ENCODE peak calls at places on chromosomes 2 and 18, in seven cellular contexts. A is GM06990, W is AG09319, D is heart left ventricle, N is breast epithelium, Z is fibroblast of mammary gland, X is Calu3. S is an unnamed sample.

GRCh38 chr2:191749181-191749540 is 71.2 kb downstream of the NABP1 start:
- DNase-seq in A (no peak), W (no peak), D (no peak), N (no peak), Z (no peak), X (no peak), S (no peak)

GRCh38 chr2:118932949-118933348 is 9.0 kb upstream of the MARCO start:
- DNase-seq in A (no peak), W (no peak), D (no peak), N (no peak), Z (no peak), X (no peak), S (no peak)

GRCh38 chr18:74488354-74488753 is 7.8 kb upstream of the CNDP2 start:
- DNase-seq in A (no peak), W (no peak), D (no peak), N (no peak), Z (no peak), X (no peak), S (no peak)

GRCh38 chr2:12606472-12607000 is 110.2 kb upstream of the TRIB2 start:
- DNase-seq in A (no peak), W (no peak), D (no peak), N (no peak), Z (peak), X (no peak), S (no peak)

GRCh38 chr2:187364696-187365095 is 83.4 kb downstream of the CALCRL start:
- DNase-seq in A (no peak), W (no peak), D (no peak), N (no peak), Z (no peak), X (no peak), S (no peak)

GRCh38 chr2:111930875-111931274 is 32.5 kb downstream of the MERTK start:
- DNase-seq in A (no peak), W (peak), D (no peak), N (no peak), Z (peak), X (no peak), S (no peak)

GRCh38 chr2:173754169-173754568 is 211.0 kb downstream of the SP3 start:
- DNase-seq in A (no peak), W (no peak), D (no peak), N (no peak), Z (no peak), X (no peak), S (no peak)

GRCh38 chr2:10229462-10230099 is 73.1 kb upstream of the HPCAL1 start:
- DNase-seq in A (no peak), W (no peak), D (no peak), N (no peak), Z (no peak), X (no peak), S (no peak)

GRCh38 chr2:226611944-226612318 is 187.7 kb downstream of the IRS1 start:
- DNase-seq in A (no peak), W (no peak), D (no peak), N (no peak), Z (peak), X (no peak), S (no peak)

GRCh38 chr18:48913201-48913600 is 37.6 kb downstream of the SMAD7 start:
- DNase-seq in A (no peak), W (no peak), D (no peak), N (no peak), Z (no peak), X (peak), S (no peak)
- TF ChIP-seq CTCF in A (peak), W (no peak), D (no peak), N (no peak), Z (no peak), X (peak), S (no peak)

GRCh38 chr2:24680196-24680595 is 113.0 kb downstream of the PTRHD1 start:
- DNase-seq in A (no peak), W (no peak), D (no peak), N (no peak), Z (no peak), X (no peak), S (no peak)
- TF ChIP-seq CTCF in A (no peak), W (no peak), D (no peak), N (no peak), Z (no peak), X (no peak), S (no peak)

DNA sequence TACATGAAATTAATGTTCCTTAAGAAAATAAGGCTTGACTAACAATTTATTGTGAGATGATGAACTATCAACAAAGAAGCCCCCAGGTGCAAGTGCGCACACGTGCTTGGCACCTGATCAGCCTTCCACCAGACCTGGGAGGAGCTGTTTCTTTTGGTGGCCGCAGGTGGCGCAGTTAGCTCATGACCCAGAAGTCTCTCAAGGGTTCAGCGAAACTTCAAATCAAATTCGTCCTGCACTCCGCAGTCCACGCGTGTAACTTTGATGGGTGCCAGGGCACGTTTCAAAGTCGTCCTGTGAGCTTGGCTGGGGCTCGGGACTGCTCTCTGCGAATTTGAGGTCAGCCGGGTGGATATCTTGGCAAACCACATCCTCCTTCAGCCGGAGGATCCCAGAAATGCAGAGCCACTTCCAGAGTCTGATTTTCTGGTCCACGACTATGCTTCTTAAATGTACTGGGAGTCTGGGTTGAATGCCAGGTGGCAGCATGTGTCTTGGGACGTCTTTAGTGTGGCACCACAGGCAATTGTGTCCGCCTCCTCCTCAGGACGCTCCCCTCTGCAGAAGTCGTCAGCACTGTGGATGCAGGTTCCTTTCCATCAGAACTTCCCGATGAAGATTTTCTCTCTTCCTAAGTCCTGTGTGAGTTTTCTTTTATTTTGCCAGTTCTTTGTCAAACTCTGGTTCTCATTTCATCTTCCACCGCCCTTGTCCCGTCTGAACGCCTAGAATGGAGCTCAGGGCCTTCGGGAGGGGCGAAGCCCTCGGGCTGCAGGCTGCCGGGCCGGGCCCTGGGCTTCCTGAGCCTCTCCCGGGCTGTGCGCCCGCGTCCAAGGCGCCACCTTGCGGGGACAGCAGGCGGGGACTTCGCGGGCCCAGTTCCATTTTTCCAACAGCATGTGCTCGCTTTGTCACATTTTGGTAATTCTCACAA is 61.3 kb upstream of the RAPGEF4 start:
- DNase-seq in A (peak), W (no peak), D (peak), N (no peak), Z (peak), X (no peak), S (no peak)
- TF ChIP-seq CTCF in A (peak), W (peak), D (peak), N (no peak), Z (peak), X (no peak), S (peak)

GRCh38 chr18:49398331-49398730 is 62.1 kb downstream of the DYM start:
- DNase-seq in A (no peak), W (no peak), D (no peak), N (no peak), Z (no peak), X (no peak), S (no peak)
- TF ChIP-seq CTCF in A (no peak), W (no peak), D (no peak), N (no peak), Z (no peak), X (no peak), S (no peak)

DNA sequence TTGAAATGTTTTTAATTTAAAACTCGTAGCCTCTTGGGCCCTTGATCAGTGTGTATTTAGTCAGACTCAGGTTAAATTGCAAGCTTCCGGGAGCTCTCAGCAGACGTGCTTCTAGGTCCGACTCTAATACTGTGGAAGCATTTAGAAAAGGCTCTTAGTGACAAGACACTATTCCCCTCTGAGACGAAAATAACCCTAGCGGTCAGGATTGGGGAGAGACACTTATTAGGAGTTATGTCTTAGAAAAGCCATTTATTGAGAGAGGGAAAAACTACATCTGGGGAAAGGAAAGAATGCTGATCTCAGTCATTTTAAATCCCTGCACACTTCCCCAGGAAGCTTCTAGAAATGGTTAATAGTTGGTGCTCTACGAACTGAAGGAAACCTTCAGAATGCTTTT is 110.5 kb upstream of the NCK2 start:
- DNase-seq in A (no peak), W (no peak), D (no peak), N (no peak), Z (no peak), X (no peak), S (no peak)
- TF ChIP-seq CTCF in A (no peak), W (no peak), D (no peak), N (no peak), Z (no peak), X (no peak), S (no peak)

GRCh38 chr2:231925303-231926179 is 655 bp downstream of the NPPC start:
- DNase-seq in A (peak), W (peak), D (peak), N (peak), Z (peak), X (peak), S (peak)

GRCh38 chr2:231926761-231927565 is 767 bp upstream of the NPPC start:
- DNase-seq in A (no peak), W (no peak), D (no peak), N (peak), Z (no peak), X (peak), S (no peak)

GRCh38 chr2:231924889-231925275 is 1.3 kb downstream of the NPPC start:
- DNase-seq in A (no peak), W (no peak), D (no peak), N (no peak), Z (no peak), X (peak), S (no peak)

GRCh38 chr2:231927566-231927890 is 1.3 kb upstream of the NPPC start:
- DNase-seq in A (no peak), W (no peak), D (no peak), N (peak), Z (no peak), X (no peak), S (no peak)

GRCh38 chr2:231926180-231926741 is at the start of gene NPPC:
- DNase-seq in A (peak), W (no peak), D (peak), N (peak), Z (peak), X (peak), S (no peak)
- TF ChIP-seq CTCF in A (peak), W (peak), D (no peak), N (peak), Z (no peak), X (no peak), S (peak)